ENCODE peak calls at places on chromosomes 13 and 19, in four cellular contexts. F is HEK293T, Z is NCI-H774, P is cardiac fibroblast. O is an unnamed sample.
A peak's percentile ranks its signal among the peaks of the same experiment; 100 is the strongest.

GRCh38 chr19:35348909-35349611 is 1.4 kb downstream of the FFAR1 start:
- DNase-seq in F (no peak), Z (no peak), P (no peak), O (no peak)

GRCh38 chr19:6087074-6087506 is 23.2 kb downstream of the RFX2 start:
- DNase-seq in F (no peak), Z (peak; percentile 9), P (no peak), O (no peak)

GRCh38 chr13:110471156-110471832 is 90.2 kb downstream of the RAB20 start:
- DNase-seq in F (no peak), Z (no peak), P (peak; percentile 11), O (no peak)

GRCh38 chr13:24148414-24149305 is 11.9 kb upstream of the SPATA13 start:
- DNase-seq in F (no peak), Z (peak; percentile 23), P (peak; percentile 99), O (peak; percentile 86)

GRCh38 chr13:83024226-83024625 is 858.0 kb downstream of the SLITRK1 start:
- DNase-seq in F (no peak), Z (no peak), P (no peak), O (no peak)

GRCh38 chr19:38658462-38659306 is 11.2 kb downstream of the ACTN4 start:
- DNase-seq in F (no peak), Z (peak; percentile 78), P (peak; percentile 100), O (peak; percentile 99)

GRCh38 chr19:34253711-34254551 is 423 bp upstream of the GARRE1 start:
- DNase-seq in F (no peak), Z (no peak), P (no peak), O (peak; percentile 64)

GRCh38 chr19:31838163-31838798 is 489.0 kb upstream of the TSHZ3 start:
- DNase-seq in F (no peak), Z (no peak), P (no peak), O (no peak)

GRCh38 chr13:43244482-43244881 is 221.1 kb downstream of the DNAJC15 start:
- DNase-seq in F (no peak), Z (no peak), P (no peak), O (no peak)

GRCh38 chr13:68050746-68051145 is 820.6 kb upstream of the PCDH9 start:
- DNase-seq in F (no peak), Z (no peak), P (no peak), O (peak; percentile 40)

GRCh38 chr13:113812140-113813036 is 51.5 kb downstream of the GAS6 start:
- DNase-seq in F (no peak), Z (no peak), P (no peak), O (no peak)

GRCh38 chr13:34842466-34842865 is 99.6 kb upstream of the NBEA start:
- DNase-seq in F (no peak), Z (no peak), P (no peak), O (no peak)

GRCh38 chr19:42067315-42067888 is 2.6 kb downstream of the GRIK5 start:
- DNase-seq in F (no peak), Z (no peak), P (no peak), O (no peak)

GRCh38 chr19:661427-662196 is 1.4 kb downstream of the RNF126 start:
- DNase-seq in F (no peak), Z (no peak), P (peak; percentile 29), O (no peak)

GRCh38 chr13:29556742-29557141 is 38.7 kb downstream of the SLC7A1 start:
- DNase-seq in F (no peak), Z (no peak), P (no peak), O (no peak)

GRCh38 chr19:16420781-16421386 is 50.9 kb downstream of the EPS15L1 start:
- DNase-seq in F (no peak), Z (no peak), P (no peak), O (no peak)

GRCh38 chr19:31304877-31305312 is 44.3 kb downstream of the TSHZ3 start:
- DNase-seq in F (no peak), Z (no peak), P (no peak), O (no peak)

GRCh38 chr13:37277435-37278144 is 172.1 kb upstream of the CSNK1A1L start:
- DNase-seq in F (no peak), Z (no peak), P (peak; percentile 53), O (peak; percentile 70)

GRCh38 chr13:79662882-79663281 is 181.9 kb downstream of the NDFIP2 start:
- DNase-seq in F (no peak), Z (no peak), P (no peak), O (no peak)

GRCh38 chr19:5587661-5588060 is 19.9 kb upstream of the TINCR start:
- DNase-seq in F (no peak), Z (peak; percentile 87), P (no peak), O (no peak)

GRCh38 chr19:38877781-38878574 is at the start of gene RINL:
- DNase-seq in F (no peak), Z (peak; percentile 94), P (no peak), O (no peak)

GRCh38 chr13:42876810-42877550 is 95.6 kb downstream of the FAM216B start:
- DNase-seq in F (no peak), Z (no peak), P (peak; percentile 88), O (peak; percentile 69)

GRCh38 chr19:11423804-11424318 is 4.7 kb upstream of the RGL3 start:
- DNase-seq in F (no peak), Z (no peak), P (no peak), O (no peak)

GRCh38 chr13:92345627-92346026 is 881.0 kb upstream of the GPC6 start:
- DNase-seq in F (no peak), Z (no peak), P (no peak), O (no peak)

GRCh38 chr19:10748924-10749434 is 31.1 kb downstream of the DNM2 start:
- DNase-seq in F (no peak), Z (peak; percentile 41), P (peak; percentile 52), O (peak; percentile 69)

O was measured in MCF 10A.